ENCODE peak calls at places on chromosomes 2 and 18, in four cellular contexts. W, Y, S and H are unnamed samples.
A peak's percentile ranks its signal among the peaks of the same experiment; 100 is the strongest.

GRCh38 chr2:150162241-150162942 is 325.1 kb downstream of the RND3 start:
- DNase-seq in W (no peak), Y (no peak), S (no peak), H (no peak)

GRCh38 chr2:128424806-128425205 is 106.1 kb upstream of the HS6ST1 start:
- DNase-seq in W (no peak), Y (no peak), S (peak; percentile 1), H (peak; percentile 40)

GRCh38 chr18:55407774-55408535 is 180.0 kb downstream of the TCF4 start:
- DNase-seq in W (no peak), Y (no peak), S (no peak), H (no peak)

GRCh38 chr2:2577366-2577765 is 246.3 kb upstream of the MYT1L start:
- DNase-seq in W (no peak), Y (no peak), S (no peak), H (peak; percentile 53)

GRCh38 chr2:88307817-88308216 is 137.7 kb downstream of the THNSL2 start:
- DNase-seq in W (no peak), Y (no peak), S (no peak), H (no peak)

GRCh38 chr2:120703330-120703994 is 32.2 kb upstream of the GLI2 start:
- DNase-seq in W (peak; percentile 79), Y (no peak), S (no peak), H (no peak)

GRCh38 chr2:58140508-58141072 is 94.0 kb downstream of the VRK2 start:
- DNase-seq in W (no peak), Y (no peak), S (no peak), H (no peak)

GRCh38 chr2:240127351-240127750 is 8.8 kb downstream of the COPS9 start:
- DNase-seq in W (no peak), Y (no peak), S (no peak), H (no peak)

GRCh38 chr18:39346916-39347315 is 1781.3 kb upstream of the CELF4 start:
- DNase-seq in W (no peak), Y (no peak), S (no peak), H (no peak)

GRCh38 chr2:1738646-1739302 is 5.5 kb downstream of the PXDN start:
- DNase-seq in W (no peak), Y (no peak), S (no peak), H (no peak)

GRCh38 chr2:69677914-69678313 is 34.4 kb upstream of the AAK1 start:
- DNase-seq in W (no peak), Y (no peak), S (no peak), H (no peak)

GRCh38 chr18:73235491-73235890 is 367.7 kb upstream of the NETO1 start:
- DNase-seq in W (peak; percentile 67), Y (no peak), S (no peak), H (no peak)

GRCh38 chr2:101900375-101900774 is 91.4 kb upstream of the IL1R2 start:
- DNase-seq in W (no peak), Y (no peak), S (no peak), H (no peak)

GRCh38 chr2:188425266-188425665 is 133.6 kb downstream of the GULP1 start:
- DNase-seq in W (no peak), Y (no peak), S (no peak), H (no peak)

GRCh38 chr2:201414099-201415023 is 36.9 kb downstream of the TRAK2 start:
- DNase-seq in W (no peak), Y (peak; percentile 7), S (no peak), H (no peak)

GRCh38 chr2:171158790-171159325 is 1.8 kb downstream of the TLK1 start:
- DNase-seq in W (no peak), Y (no peak), S (no peak), H (no peak)

GRCh38 chr2:48715042-48715899 is 40.3 kb downstream of the LHCGR start:
- DNase-seq in W (no peak), Y (no peak), S (peak; percentile 86), H (no peak)

GRCh38 chr2:174171686-174172445 is 76.5 kb downstream of the OLA1 start:
- DNase-seq in W (no peak), Y (no peak), S (no peak), H (no peak)

GRCh38 chr2:111897630-111897923 is 830 bp upstream of the MERTK start:
- DNase-seq in W (no peak), Y (no peak), S (no peak), H (no peak)

GRCh38 chr2:29700560-29700959 is 220.8 kb downstream of the ALK start:
- DNase-seq in W (no peak), Y (no peak), S (no peak), H (no peak)

GRCh38 chr2:216202602-216203250 is 93.6 kb downstream of the XRCC5 start:
- DNase-seq in W (no peak), Y (no peak), S (no peak), H (no peak)

GRCh38 chr2:29192526-29192925 is 77.3 kb downstream of the CLIP4 start:
- DNase-seq in W (no peak), Y (no peak), S (no peak), H (no peak)

GRCh38 chr2:112540906-112541305 is 1.4 kb upstream of the POLR1B start:
- DNase-seq in W (no peak), Y (no peak), S (no peak), H (no peak)